ENCODE peak calls at places on chromosomes 5 and 9, in six cellular contexts. R, K, H, Y, S and P are unnamed samples.

GRCh38 chr5:143806568-143806967 is 5.4 kb upstream of the HMHB1 start:
- DNase-seq in S (no peak), H (no peak), R (no peak), K (no peak), Y (no peak), P (no peak)

GRCh38 chr9:127415657-127416056 is 8.5 kb upstream of the ZNF79 start:
- DNase-seq in K (no peak), H (no peak), R (no peak), Y (no peak), S (no peak), P (no peak)

GRCh38 chr9:135046156-135047025 is 41.1 kb upstream of the OLFM1 start:
- DNase-seq in S (no peak), R (no peak), H (no peak), Y (peak), K (no peak), P (no peak)

GRCh38 chr5:107571621-107572489 is 98.9 kb downstream of the EFNA5 start:
- DNase-seq in H (peak), R (peak), K (peak), Y (peak), S (peak), P (peak)

GRCh38 chr5:139417214-139417613 is 13.3 kb upstream of the SPATA24 start:
- DNase-seq in Y (no peak), H (peak), S (no peak), R (peak), K (no peak), P (no peak)

GRCh38 chr5:150138551-150139265 is 16.9 kb downstream of the PDGFRB start:
- DNase-seq in R (peak), H (peak), K (peak), S (no peak), Y (no peak), P (no peak)

GRCh38 chr5:5592541-5592940 is 170.1 kb downstream of the ICE1 start:
- DNase-seq in K (no peak), S (no peak), R (no peak), H (no peak), Y (no peak), P (no peak)

GRCh38 chr9:107312651-107313050 is 29.6 kb downstream of the RAD23B start:
- DNase-seq in Y (no peak), H (no peak), K (no peak), S (no peak), R (peak), P (no peak)

GRCh38 chr9:95217936-95218335 is 99.6 kb downstream of the FANCC start:
- DNase-seq in R (no peak), S (peak), Y (no peak), H (no peak), K (no peak), P (no peak)

GRCh38 chr5:96661101-96661840 is 905 bp upstream of the CAST start:
- DNase-seq in S (peak), Y (no peak), H (peak), R (peak), K (no peak), P (peak)

GRCh38 chr5:37665272-37665671 is 174.6 kb downstream of the GDNF start:
- DNase-seq in K (no peak), R (peak), H (no peak), S (no peak), Y (no peak), P (peak)

GRCh38 chr9:8486095-8486494 is 686.5 kb upstream of the DMAC1 start:
- DNase-seq in H (no peak), K (no peak), R (no peak), S (peak), Y (no peak), P (peak)

GRCh38 chr5:180389252-180390101 is 36.3 kb upstream of the GFPT2 start:
- DNase-seq in S (peak), H (no peak), K (no peak), R (no peak), Y (no peak), P (no peak)

GRCh38 chr5:137252513-137252912 is 246.6 kb downstream of the SPOCK1 start:
- DNase-seq in Y (no peak), H (no peak), K (no peak), S (no peak), R (peak), P (no peak)

GRCh38 chr9:2174321-2174720 is 159.2 kb downstream of the SMARCA2 start:
- DNase-seq in R (no peak), Y (no peak), K (no peak), S (no peak), H (no peak), P (no peak)

GRCh38 chr5:143642791-143643190 is 169.2 kb upstream of the HMHB1 start:
- DNase-seq in S (no peak), H (no peak), R (peak), Y (no peak), K (no peak), P (no peak)

GRCh38 chr9:21936161-21936560 is 58.0 kb downstream of the CDKN2A start:
- DNase-seq in Y (no peak), K (no peak), S (no peak), R (no peak), H (no peak), P (no peak)

GRCh38 chr5:28743362-28743761 is 1705.0 kb upstream of the CDH9 start:
- DNase-seq in R (no peak), S (no peak), Y (no peak), H (no peak), K (no peak), P (no peak)

GRCh38 chr9:95570150-95570549 is 53.4 kb upstream of the PTCH1 start:
- DNase-seq in H (no peak), R (peak), S (no peak), Y (no peak), K (no peak), P (no peak)

GRCh38 chr9:131614340-131614739 is 69.0 kb downstream of the PRRT1B start:
- DNase-seq in K (no peak), R (no peak), Y (no peak), S (no peak), H (no peak), P (no peak)

GRCh38 chr9:137110147-137110910 is 4.2 kb downstream of the DPP7 start:
- DNase-seq in R (no peak), S (no peak), K (no peak), H (no peak), Y (no peak), P (no peak)

GRCh38 chr5:176151286-176151685 is 86.9 kb upstream of the SIMC1 start:
- DNase-seq in H (no peak), R (peak), Y (no peak), S (no peak), K (no peak), P (no peak)

GRCh38 chr9:116635908-116636307 is 51.2 kb upstream of the TRIM32 start:
- DNase-seq in K (no peak), H (no peak), S (no peak), Y (no peak), R (no peak), P (no peak)

GRCh38 chr9:108837530-108837929 is 18.3 kb downstream of the ACTL7B start:
- DNase-seq in K (no peak), R (no peak), S (no peak), H (no peak), Y (no peak), P (no peak)

GRCh38 chr9:77883846-77884771 is 147.5 kb downstream of the GNAQ start:
- DNase-seq in Y (no peak), S (no peak), K (no peak), R (peak), H (no peak), P (peak)

GRCh38 chr9:98658965-98659364 is 49.8 kb downstream of the GABBR2 start:
- DNase-seq in S (no peak), H (no peak), Y (no peak), K (no peak), R (peak), P (no peak)

GRCh38 chr9:98861881-98862501 is 54.5 kb downstream of the GALNT12 start:
- DNase-seq in S (peak), R (peak), H (peak), Y (no peak), K (no peak), P (peak)

DNA sequence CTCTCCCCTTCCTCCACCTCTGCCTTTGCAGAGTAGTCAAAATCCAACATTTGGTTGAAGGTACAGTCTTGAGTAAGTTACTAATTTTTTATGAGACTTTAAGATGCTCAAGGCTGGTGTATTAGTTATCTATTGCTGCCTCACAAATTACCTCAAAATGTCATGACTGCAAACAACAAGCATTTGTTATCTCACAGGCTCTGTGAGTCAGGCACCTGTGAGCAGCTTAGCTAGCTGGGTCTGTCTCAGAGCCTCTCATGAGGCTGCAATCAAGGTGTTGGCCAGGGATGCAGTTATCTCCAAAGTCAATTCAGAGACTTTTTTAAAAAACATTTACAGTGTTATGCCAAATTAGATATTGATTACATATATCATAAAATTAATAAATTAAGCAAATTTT is 371.3 kb upstream of the RGMB start:
- DNase-seq in K (no peak), H (no peak), S (no peak), Y (no peak), R (no peak), P (no peak)
- TF ChIP-seq POLR2A in K (no peak), H (no peak), S (no peak), Y (no peak), R (no peak), P (no peak)

GRCh38 chr5:177303121-177303924 is at the start of the genes PRELID1 and RAB24:
- DNase-seq in K (peak), R (peak), Y (peak), S (peak), H (peak), P (peak)
- TF ChIP-seq POLR2A in K (peak), R (peak), Y (peak), S (peak), H (peak), P (peak)

DNA sequence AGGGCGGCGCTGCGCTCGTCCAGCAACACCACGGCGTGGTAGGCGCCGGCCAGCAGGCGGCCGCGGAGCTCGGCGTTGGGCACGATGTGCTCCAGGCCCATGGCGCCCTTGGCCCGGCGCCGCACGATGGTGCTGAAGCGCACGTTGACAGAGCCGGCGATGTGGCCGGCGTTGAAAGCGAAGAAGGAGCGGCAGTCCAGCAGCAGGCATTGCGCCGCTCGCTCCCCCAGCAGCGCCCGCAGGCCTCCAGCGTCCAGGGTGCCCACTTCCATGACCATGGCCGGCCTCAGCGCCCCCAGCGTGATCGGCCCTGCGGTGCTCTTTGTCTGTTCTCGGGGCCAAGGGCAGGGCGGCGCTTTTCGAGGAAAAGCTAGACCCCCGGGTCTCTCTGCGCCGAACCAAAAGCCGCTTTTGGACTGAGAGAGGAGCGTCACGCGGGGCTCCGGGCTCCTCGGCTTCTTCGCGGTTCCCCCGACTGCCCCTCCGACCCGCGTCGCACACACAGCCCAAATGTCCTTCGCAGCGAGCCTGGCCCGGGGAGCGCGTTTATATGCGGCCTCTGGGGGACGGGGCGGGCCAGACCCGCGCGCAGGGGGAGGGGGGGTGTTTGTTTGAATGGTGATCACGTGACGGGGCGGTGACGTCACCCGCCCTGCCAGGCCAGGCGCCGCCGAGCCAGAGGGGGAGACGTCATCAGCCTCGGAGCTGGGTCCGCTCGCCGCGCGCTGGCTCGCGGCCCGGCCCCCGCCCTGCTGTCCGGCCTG is at the start of gene DUSP1:
- DNase-seq in H (peak), Y (peak), S (peak), K (peak), R (peak), P (peak)
- TF ChIP-seq POLR2A in H (peak), Y (peak), S (peak), K (peak), R (no peak), P (peak)

DNA sequence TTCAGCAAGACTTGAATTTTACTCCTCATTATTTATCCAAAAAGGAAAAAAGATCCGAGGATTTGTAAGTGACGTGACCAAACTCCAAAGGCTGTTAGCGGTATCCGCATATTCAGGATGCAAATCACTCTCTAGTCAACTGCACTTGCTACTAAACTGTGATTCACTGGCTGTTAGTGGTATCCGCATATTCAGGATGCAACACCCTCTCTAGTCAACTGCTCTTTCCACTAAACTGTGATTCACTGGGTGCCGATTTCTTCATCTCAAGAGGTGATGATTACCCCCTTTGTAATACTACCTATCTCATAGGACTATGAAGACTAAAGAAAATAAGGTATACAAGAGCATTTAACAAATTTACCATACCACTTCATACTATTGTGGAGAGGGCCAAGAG is 5.7 kb downstream of the MAPKAP1 start:
- DNase-seq in Y (no peak), K (no peak), R (peak), H (no peak), S (no peak), P (no peak)
- TF ChIP-seq POLR2A in Y (no peak), K (no peak), R (no peak), H (no peak), S (no peak), P (no peak)

DNA sequence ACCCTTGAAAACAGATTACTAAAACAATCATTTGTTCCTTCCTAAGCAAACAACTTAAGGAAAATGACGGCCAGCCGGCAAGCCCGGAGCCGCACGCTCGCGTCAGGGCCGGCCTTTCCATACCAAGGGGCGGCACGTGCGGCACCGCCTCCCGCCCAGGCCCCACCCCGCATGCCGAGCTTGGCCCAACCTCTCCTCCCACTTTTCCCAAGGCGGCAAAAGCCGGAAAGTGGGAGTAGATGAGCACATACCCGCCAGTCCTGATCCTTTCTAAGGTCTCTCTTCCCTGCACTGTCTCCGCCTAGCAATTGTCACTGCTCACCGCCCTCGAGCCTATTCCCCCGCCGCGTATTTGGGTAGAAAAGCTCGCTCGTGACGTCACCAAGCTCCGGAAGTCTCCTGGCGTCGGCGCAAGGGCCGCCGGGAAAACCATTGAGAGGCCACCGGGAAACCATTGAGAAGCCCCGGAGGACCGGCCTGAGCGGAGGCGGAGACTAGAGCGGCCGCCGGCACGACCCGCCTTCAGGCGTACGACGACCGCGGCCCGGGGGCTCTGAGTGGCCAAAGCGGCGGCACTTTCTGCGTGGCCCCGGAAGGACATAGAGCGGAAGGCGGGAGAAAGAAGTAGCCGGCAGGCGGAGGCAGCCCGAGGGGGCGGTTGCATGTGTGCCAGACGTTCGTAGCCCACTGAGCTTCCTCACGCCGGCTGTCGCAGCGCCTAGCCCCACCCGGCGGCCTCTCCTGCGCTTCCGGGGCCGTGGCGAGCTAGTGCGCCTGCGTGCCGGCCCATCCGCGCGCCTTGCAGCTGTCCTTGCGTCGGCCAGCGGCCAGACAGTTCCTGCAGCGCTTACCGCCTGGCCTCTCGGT is at the start of the genes NCBP1 and TSTD2:
- DNase-seq in K (peak), Y (peak), S (peak), R (peak), H (peak), P (peak)
- TF ChIP-seq POLR2A in K (peak), Y (peak), S (peak), R (peak), H (peak), P (peak)

GRCh38 chr9:129884220-129885017 is 49.2 kb downstream of the USP20 start:
- DNase-seq in Y (peak), S (peak), H (peak), K (peak), R (peak), P (peak)

GRCh38 chr9:129885018-129885669 is 49.9 kb downstream of the USP20 start:
- DNase-seq in R (no peak), K (peak), Y (no peak), H (peak), S (peak), P (peak)

GRCh38 chr9:129886226-129887174 is 51.2 kb downstream of the USP20 start:
- DNase-seq in H (no peak), Y (no peak), K (no peak), S (peak), R (no peak), P (peak)

GRCh38 chr9:129887210-129888084 is 52.2 kb downstream of the USP20 start:
- DNase-seq in K (no peak), S (peak), Y (no peak), R (peak), H (peak), P (peak)

DNA sequence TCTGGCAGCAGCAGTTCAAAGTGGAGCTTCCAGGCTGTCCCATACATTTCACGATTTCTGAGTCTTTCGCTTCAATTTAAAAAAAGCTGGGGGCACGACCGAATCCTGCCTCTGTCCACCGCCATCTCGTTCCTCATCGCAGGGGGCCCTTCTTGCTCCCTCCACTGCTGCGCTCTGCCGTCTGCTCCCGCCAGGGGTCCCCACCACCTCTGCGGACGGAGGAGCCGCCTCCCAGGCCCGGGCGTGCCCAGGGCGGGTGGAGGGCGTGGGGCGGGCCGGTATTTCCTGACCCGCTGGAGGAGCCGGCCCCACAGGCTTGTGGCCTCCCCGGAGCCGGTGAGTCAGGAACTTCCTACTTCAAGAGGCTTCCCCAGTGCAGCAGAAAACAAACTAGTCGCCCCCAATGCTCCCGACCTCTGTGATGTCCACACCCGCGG is 50.4 kb downstream of the USP20 start:
- DNase-seq in K (peak), S (peak), Y (peak), H (peak), R (peak), P (peak)
- TF ChIP-seq POLR2A in K (no peak), S (peak), Y (no peak), H (no peak), R (peak), P (peak)

DNA sequence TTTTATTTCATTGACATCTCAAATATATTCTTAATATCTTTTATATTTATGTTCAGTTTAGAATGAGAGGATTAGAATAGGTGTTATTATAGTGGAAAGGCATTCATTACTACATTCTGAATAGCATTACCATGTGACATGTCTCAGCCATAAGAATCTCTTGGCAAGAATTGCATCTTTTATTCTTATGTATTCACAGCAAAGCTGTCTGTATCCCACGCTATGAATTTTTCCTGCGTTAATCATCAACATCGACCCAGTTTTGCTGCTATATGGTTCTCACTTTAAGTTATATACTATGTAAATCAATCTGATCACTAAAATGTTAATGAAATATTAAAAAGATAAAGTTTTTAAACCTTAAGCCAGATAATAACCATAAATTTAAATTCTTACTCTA is 248.5 kb downstream of the TMEM232 start:
- DNase-seq in R (peak), Y (no peak), S (no peak), K (no peak), H (no peak), P (no peak)
- TF ChIP-seq POLR2A in R (no peak), Y (no peak), S (no peak), K (no peak), H (no peak), P (no peak)

DNA sequence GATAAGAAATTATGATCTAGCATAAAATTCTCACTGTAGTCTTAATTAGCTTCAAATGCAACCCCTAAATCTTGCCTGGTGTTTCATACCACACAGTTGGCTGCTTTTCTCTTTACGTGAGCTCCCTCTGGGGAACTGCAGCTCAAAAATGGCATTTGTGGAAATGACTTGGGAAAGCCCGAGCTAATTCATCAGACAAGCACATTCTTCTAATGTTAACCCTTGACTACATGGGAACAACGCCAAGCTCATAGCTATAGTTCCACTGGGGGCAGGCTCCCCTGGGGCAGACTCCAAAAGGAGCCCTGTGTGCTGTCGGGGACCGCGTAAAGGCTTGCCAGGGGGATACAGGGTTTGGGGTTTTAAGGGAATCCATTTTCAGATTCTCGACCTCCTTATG is 301.3 kb upstream of the DAP start:
- DNase-seq in R (peak), S (no peak), K (no peak), Y (no peak), H (no peak), P (no peak)
- TF ChIP-seq POLR2A in R (no peak), S (no peak), K (no peak), Y (no peak), H (no peak), P (no peak)

GRCh38 chr9:35664531-35665470 is at the start of gene ARHGEF39:
- DNase-seq in R (peak), S (peak), K (peak), Y (no peak), H (peak), P (peak)
- TF ChIP-seq POLR2A in R (peak), S (peak), K (peak), Y (no peak), H (peak), P (peak)